ENCODE peak calls at places on chromosome 20, in eight cellular contexts. J is esophagus muscularis mucosa, C is A549, S is sigmoid colon, W is IMR-90, L is thyroid gland, N is stomach, V is HepG2. Q is an unnamed sample.

GRCh38 chr20:45630366-45630765 is 718 bp downstream of the WFDC9 start:
- DNase-seq in J (no peak), C (no peak), S (no peak), W (no peak), L (no peak), N (no peak), V (no peak), Q (no peak)

GRCh38 chr20:6837730-6838129 is 70.2 kb downstream of the BMP2 start:
- DNase-seq in J (no peak), C (no peak), S (no peak), W (no peak), L (no peak), N (no peak), V (no peak), Q (no peak)

GRCh38 chr20:697826-698225 is 22.2 kb upstream of the SCRT2 start:
- DNase-seq in J (no peak), C (no peak), S (peak), W (no peak), L (no peak), N (no peak), V (no peak), Q (no peak)

GRCh38 chr20:13289031-13289430 is 68.0 kb downstream of the ISM1 start:
- DNase-seq in J (no peak), C (no peak), S (no peak), W (no peak), L (no peak), N (no peak), V (no peak), Q (no peak)

GRCh38 chr20:11772226-11772730 is 145.4 kb upstream of the BTBD3 start:
- DNase-seq in J (no peak), C (no peak), S (no peak), W (no peak), L (no peak), N (no peak), V (no peak), Q (no peak)

GRCh38 chr20:7742479-7742878 is 197.8 kb downstream of the HAO1 start:
- DNase-seq in J (no peak), C (peak), S (no peak), W (peak), L (no peak), N (peak), V (no peak), Q (no peak)

GRCh38 chr20:41452226-41452625 is 85.6 kb upstream of the EMILIN3 start:
- DNase-seq in J (no peak), C (no peak), S (no peak), W (no peak), L (no peak), N (no peak), V (no peak), Q (no peak)

GRCh38 chr20:58959652-58960051 is 21.4 kb upstream of the NELFCD start:
- DNase-seq in J (peak), C (no peak), S (no peak), W (no peak), L (no peak), N (no peak), V (no peak), Q (no peak)

GRCh38 chr20:11204926-11205768 is 531.3 kb upstream of the JAG1 start:
- DNase-seq in J (no peak), C (peak), S (peak), W (peak), L (peak), N (peak), V (peak), Q (peak)

GRCh38 chr20:21719592-21720214 is 14.2 kb downstream of the PAX1 start:
- DNase-seq in J (peak), C (peak), S (peak), W (peak), L (peak), N (peak), V (peak), Q (peak)

GRCh38 chr20:36887779-36888133 is 11.8 kb downstream of the TLDC2 start:
- DNase-seq in J (no peak), C (no peak), S (no peak), W (no peak), L (peak), N (no peak), V (no peak), Q (no peak)

GRCh38 chr20:58515240-58516212 is at the start of gene APCDD1L:
- DNase-seq in J (no peak), C (no peak), S (peak), W (peak), L (no peak), N (no peak), V (no peak), Q (no peak)

GRCh38 chr20:35318502-35319157 is 26.4 kb upstream of the FAM83C start:
- DNase-seq in J (no peak), C (peak), S (no peak), W (peak), L (peak), N (peak), V (peak), Q (no peak)

GRCh38 chr20:59518881-59519706 is 85.2 kb upstream of the PHACTR3 start:
- DNase-seq in J (peak), C (peak), S (no peak), W (peak), L (peak), N (peak), V (peak), Q (peak)

GRCh38 chr20:1841554-1842140 is 53.6 kb upstream of the SIRPA start:
- DNase-seq in J (no peak), C (no peak), S (peak), W (peak), L (no peak), N (no peak), V (no peak), Q (no peak)

GRCh38 chr20:36105731-36106226 is 48.8 kb upstream of the EPB41L1 start:
- DNase-seq in J (no peak), C (no peak), S (no peak), W (no peak), L (peak), N (peak), V (no peak), Q (no peak)

GRCh38 chr20:19314619-19315018 is 102.2 kb downstream of the SLC24A3 start:
- DNase-seq in J (no peak), C (no peak), S (no peak), W (no peak), L (no peak), N (no peak), V (no peak), Q (no peak)

GRCh38 chr20:52172392-52173047 is 19.1 kb downstream of the ZFP64 start:
- DNase-seq in J (no peak), C (no peak), S (no peak), W (no peak), L (no peak), N (no peak), V (no peak), Q (no peak)

GRCh38 chr20:58078741-58079522 is 149.5 kb downstream of the ANKRD60 start:
- DNase-seq in J (peak), C (no peak), S (no peak), W (no peak), L (no peak), N (no peak), V (no peak), Q (no peak)

GRCh38 chr20:407953-408842 is at the start of gene RBCK1:
- DNase-seq in J (peak), C (peak), S (peak), W (peak), L (peak), N (peak), V (peak), Q (peak)

GRCh38 chr20:953742-954141 is 37.6 kb upstream of the ANGPT4 start:
- DNase-seq in J (no peak), C (no peak), S (peak), W (no peak), L (peak), N (no peak), V (no peak), Q (no peak)

GRCh38 chr20:14142171-14142570 is 146.9 kb downstream of the MACROD2 start:
- DNase-seq in J (no peak), C (peak), S (no peak), W (peak), L (peak), N (peak), V (peak), Q (peak)

DNA sequence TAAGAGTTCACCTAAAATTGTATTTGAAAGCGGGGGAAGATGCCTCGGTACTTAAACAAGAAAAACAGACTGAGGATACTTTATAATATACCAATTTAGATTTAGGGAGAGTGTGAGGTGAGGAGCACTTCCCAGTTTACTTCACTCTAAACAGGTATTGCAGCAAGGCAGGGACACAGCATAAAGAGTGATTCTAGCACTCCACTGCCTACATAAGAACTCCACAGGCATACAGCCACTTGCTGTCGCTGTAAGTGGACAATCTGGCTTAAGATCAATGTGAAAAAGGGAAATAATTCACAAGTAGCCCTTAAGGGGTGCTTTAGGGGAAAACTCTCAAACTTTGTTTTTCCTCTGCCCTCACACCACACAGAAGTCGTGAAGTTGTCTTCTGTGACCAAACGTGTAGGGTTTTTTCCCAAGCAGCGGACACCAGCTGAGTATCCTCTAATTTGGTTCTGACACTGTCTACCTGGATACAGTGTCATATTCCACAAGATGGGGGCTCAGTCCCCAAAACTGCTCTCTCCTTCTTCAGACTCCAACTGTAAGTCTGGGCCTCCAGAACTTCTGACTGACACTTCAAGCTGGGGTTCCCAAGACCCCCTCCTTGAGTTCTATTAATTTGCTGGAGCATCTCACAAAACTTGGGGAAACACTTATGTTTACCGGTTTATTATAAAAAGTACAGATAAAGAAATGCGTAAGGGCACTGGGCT is 9.3 kb downstream of the ADNP start:
- DNase-seq in J (no peak), C (no peak), S (no peak), W (no peak), L (no peak), N (no peak), V (no peak), Q (no peak)
- TF ChIP-seq POLR2A in J (no peak), C (no peak), S (no peak), W (no peak), L (no peak), N (no peak), V (no peak), Q (no peak)

DNA sequence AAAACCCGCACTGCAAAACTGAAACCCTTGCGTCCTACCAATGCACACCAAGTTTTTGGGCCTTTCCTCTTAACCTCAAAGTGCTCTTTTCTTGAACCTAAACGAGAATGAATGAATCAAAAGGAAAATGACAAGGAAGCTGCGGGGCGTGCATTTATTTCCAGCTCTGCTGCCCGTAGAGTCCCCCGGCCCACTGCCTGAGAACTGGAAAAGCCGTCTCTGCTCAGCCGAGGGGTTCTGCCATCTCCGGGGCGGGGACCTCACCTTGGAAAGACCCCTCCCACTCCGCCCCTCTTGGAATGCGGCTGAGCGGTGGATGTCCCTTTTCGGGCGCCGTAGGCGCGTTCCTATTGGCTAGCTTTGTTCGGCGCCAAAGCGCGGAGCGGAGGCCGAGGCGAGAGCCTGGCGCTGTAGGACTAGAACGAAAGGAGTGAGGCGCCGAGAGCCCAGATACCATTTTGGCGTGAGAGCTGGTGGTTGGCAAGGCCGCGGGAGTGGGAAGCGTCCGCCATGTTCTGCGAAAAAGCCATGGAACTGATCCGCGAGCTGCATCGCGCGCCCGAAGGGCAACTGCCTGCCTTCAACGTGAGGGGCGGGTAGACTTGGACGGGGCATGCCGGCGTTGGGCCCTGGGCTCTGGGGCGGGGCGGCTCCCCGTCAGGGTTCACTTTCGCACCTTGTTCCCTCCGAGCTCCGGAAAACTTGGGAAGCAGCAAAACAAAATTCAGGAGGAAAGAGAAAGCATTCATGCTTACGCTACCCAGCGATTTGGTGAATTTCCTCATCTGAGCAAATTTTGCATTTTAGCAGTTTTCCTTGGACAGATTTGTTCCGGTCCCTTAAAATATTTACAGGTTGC is at the start of gene GINS1:
- DNase-seq in J (no peak), C (peak), S (peak), W (peak), L (peak), N (peak), V (peak), Q (peak)
- TF ChIP-seq POLR2A in J (no peak), C (peak), S (no peak), W (peak), L (no peak), N (no peak), V (peak), Q (peak)

GRCh38 chr20:34088871-34089479 is 23.1 kb downstream of the EIF2S2 start:
- DNase-seq in J (no peak), C (no peak), S (no peak), W (no peak), L (no peak), N (no peak), V (no peak), Q (no peak)
- TF ChIP-seq POLR2A in J (no peak), C (no peak), S (no peak), W (no peak), L (no peak), N (no peak), V (no peak), Q (no peak)

GRCh38 chr20:63522981-63523611 is 2.5 kb downstream of the PPDPF start:
- DNase-seq in J (no peak), C (no peak), S (no peak), W (no peak), L (no peak), N (no peak), V (no peak), Q (no peak)
- TF ChIP-seq POLR2A in J (no peak), C (no peak), S (no peak), W (no peak), L (no peak), N (no peak), V (no peak), Q (no peak)

DNA sequence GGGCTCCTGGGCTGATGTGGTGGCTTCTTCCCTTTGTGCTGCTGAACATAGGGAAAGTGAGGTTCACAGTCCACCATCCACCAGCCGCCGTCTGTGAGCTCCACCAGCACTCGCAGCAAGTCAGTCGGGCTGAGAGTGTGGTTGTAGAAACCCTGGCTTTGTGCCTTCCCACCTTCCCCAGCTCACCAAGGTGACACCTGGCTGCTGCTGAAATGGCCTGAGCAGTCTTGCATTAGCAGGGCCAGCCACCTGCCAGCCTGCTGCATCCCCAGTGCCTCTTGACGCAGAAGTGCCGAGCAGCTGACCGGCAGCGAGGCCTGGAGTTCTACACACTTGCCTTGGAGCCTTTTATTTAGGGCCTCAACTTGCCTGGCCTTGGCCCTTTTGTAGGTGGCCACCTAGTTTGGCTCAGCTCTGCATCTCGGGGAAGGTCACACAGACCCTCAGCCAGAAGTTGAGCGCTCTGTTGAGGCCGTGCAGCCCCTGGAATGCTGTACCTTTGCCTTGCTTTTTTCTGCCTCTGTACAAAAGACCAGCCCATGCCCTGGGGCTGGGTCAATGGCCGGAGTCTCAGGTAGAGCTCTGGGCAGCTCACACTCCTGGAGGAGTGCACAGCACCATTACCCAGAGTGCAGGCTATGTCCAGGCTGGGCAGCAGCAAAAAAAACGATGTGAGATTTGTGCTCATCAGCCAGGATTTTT is 76.5 kb downstream of the PTPN1 start:
- DNase-seq in J (no peak), C (no peak), S (no peak), W (no peak), L (no peak), N (no peak), V (no peak), Q (no peak)
- TF ChIP-seq POLR2A in J (no peak), C (no peak), S (no peak), W (no peak), L (no peak), N (no peak), V (no peak), Q (no peak)

GRCh38 chr20:56468317-56469076 is at the start of gene RTF2:
- DNase-seq in J (peak), C (peak), S (peak), W (peak), L (peak), N (peak), V (peak), Q (peak)
- TF ChIP-seq POLR2A in J (no peak), C (peak), S (no peak), W (peak), L (peak), N (no peak), V (peak), Q (peak)

GRCh38 chr20:47392721-47393073 is 36.2 kb upstream of the ZMYND8 start:
- DNase-seq in J (no peak), C (peak), S (no peak), W (peak), L (no peak), N (no peak), V (no peak), Q (no peak)

GRCh38 chr20:47389867-47390347 is 33.4 kb upstream of the ZMYND8 start:
- DNase-seq in J (no peak), C (peak), S (no peak), W (peak), L (no peak), N (no peak), V (no peak), Q (peak)

GRCh38 chr20:47391276-47392010 is 34.9 kb upstream of the ZMYND8 start:
- DNase-seq in J (no peak), C (no peak), S (no peak), W (no peak), L (no peak), N (no peak), V (no peak), Q (no peak)

GRCh38 chr20:47396762-47397476 is 40.4 kb upstream of the ZMYND8 start:
- DNase-seq in J (no peak), C (peak), S (no peak), W (no peak), L (no peak), N (no peak), V (peak), Q (no peak)

DNA sequence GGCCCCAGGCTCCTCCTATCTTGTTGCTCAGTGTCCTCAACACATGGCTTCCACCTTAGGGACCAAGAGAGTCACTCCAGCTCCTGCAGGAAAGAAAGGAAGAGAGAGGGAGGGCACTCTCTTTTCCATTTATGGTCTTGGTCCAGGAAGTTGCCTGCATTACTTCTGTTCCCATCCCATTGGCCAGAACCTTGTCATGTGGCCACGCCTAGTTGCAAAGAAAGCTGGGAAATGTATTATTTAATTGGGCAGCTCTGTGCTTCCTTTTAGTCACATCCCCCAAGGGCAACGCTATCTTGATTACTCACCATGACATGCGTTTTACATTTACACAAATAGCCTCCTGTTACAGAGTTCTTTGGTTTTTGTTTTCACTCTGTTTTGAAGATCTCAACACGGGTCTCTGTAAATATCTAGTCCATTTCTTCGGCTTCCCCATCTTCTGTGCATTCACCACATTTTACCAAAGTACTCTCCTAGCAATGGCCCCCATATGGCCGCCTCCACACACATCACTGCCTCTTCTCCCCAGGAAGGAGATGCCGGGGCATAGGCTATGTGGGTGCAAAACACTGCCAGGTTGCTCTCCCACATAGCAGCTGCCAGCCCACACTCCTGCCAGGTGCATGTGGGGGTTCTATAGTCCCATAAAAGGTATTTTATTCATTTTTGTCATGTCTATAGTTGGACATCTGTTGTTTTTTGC is 35.7 kb upstream of the ZMYND8 start:
- DNase-seq in J (no peak), C (peak), S (no peak), W (peak), L (no peak), N (peak), V (peak), Q (peak)
- TF ChIP-seq POLR2A in J (no peak), C (no peak), S (no peak), W (no peak), L (no peak), N (no peak), V (no peak), Q (no peak)

GRCh38 chr20:38033330-38034107 is at the start of the genes RPRD1B and TTI1:
- DNase-seq in J (peak), C (peak), S (peak), W (peak), L (peak), N (peak), V (peak), Q (peak)
- TF ChIP-seq POLR2A in J (peak), C (peak), S (no peak), W (peak), L (peak), N (no peak), V (peak), Q (peak)